ENCODE peak calls at places on chromosomes 16 and 17, in four cellular contexts. One of them, this sample, is unnamed.

GRCh38 chr16:80527297-80527696 is 13.5 kb upstream of the DYNLRB2 start:
- DNase-seq in K562: peak
- DNase-seq in GM12878: no peak
- DNase-seq in HepG2: peak
- DNase-seq in this sample: peak

GRCh38 chr17:17120716-17121115 is 78.5 kb downstream of the MPRIP start:
- DNase-seq in K562: no peak
- DNase-seq in HepG2: no peak
- DNase-seq in GM12878: no peak
- DNase-seq in this sample: no peak

GRCh38 chr16:9123871-9124270 is 32.4 kb downstream of the HAPSTR1 start:
- DNase-seq in HepG2: no peak
- DNase-seq in GM12878: no peak
- DNase-seq in K562: no peak
- DNase-seq in this sample: no peak

GRCh38 chr17:57649731-57650484 is 95.2 kb downstream of the CCDC182 start:
- DNase-seq in HepG2: no peak
- DNase-seq in GM12878: no peak
- DNase-seq in K562: peak
- DNase-seq in this sample: peak

GRCh38 chr16:56767018-56767417 is 37.1 kb downstream of the NUP93 start:
- DNase-seq in K562: no peak
- DNase-seq in GM12878: no peak
- DNase-seq in HepG2: no peak
- DNase-seq in this sample: no peak

GRCh38 chr16:11314309-11314894 is 30.9 kb upstream of the RMI2 start:
- DNase-seq in GM12878: no peak
- DNase-seq in HepG2: no peak
- DNase-seq in K562: no peak
- DNase-seq in this sample: no peak

GRCh38 chr17:50129303-50129945 is 536 bp downstream of the SAMD14 start:
- DNase-seq in HepG2: no peak
- DNase-seq in GM12878: no peak
- DNase-seq in K562: no peak
- DNase-seq in this sample: no peak

GRCh38 chr17:77354721-77355455 is 214.1 kb downstream of the SEC14L1 start:
- DNase-seq in K562: no peak
- DNase-seq in GM12878: no peak
- DNase-seq in HepG2: peak
- DNase-seq in this sample: no peak

GRCh38 chr17:44147812-44148211 is 6.1 kb downstream of the HROB start:
- DNase-seq in GM12878: no peak
- DNase-seq in K562: no peak
- DNase-seq in HepG2: no peak
- DNase-seq in this sample: no peak

GRCh38 chr16:20897253-20897896 is 2.8 kb downstream of the DCUN1D3 start:
- DNase-seq in HepG2: peak
- DNase-seq in K562: no peak
- DNase-seq in GM12878: no peak
- DNase-seq in this sample: no peak

GRCh38 chr17:44932096-44932495 is 15.5 kb downstream of the KIF18B start:
- DNase-seq in K562: no peak
- DNase-seq in GM12878: no peak
- DNase-seq in HepG2: no peak
- DNase-seq in this sample: no peak

GRCh38 chr16:15509593-15510520 is 75.5 kb downstream of the BMERB1 start:
- DNase-seq in GM12878: no peak
- DNase-seq in HepG2: no peak
- DNase-seq in K562: no peak
- DNase-seq in this sample: no peak

GRCh38 chr16:88737298-88738166 is 31.2 kb downstream of the CTU2 start:
- DNase-seq in HepG2: peak
- DNase-seq in GM12878: peak
- DNase-seq in K562: peak
- DNase-seq in this sample: peak

GRCh38 chr16:2955779-2956565 is 8.1 kb upstream of the KREMEN2 start:
- DNase-seq in K562: no peak
- DNase-seq in HepG2: no peak
- DNase-seq in GM12878: no peak
- DNase-seq in this sample: peak

GRCh38 chr17:37671813-37672544 is 28.7 kb upstream of the DDX52 start:
- DNase-seq in HepG2: peak
- DNase-seq in K562: no peak
- DNase-seq in GM12878: no peak
- DNase-seq in this sample: no peak

GRCh38 chr17:15411556-15412198 is 55.7 kb downstream of the CDRT4 start:
- DNase-seq in GM12878: no peak
- DNase-seq in K562: no peak
- DNase-seq in HepG2: no peak
- DNase-seq in this sample: no peak

GRCh38 chr16:17301593-17302135 is 169.1 kb downstream of the XYLT1 start:
- DNase-seq in HepG2: no peak
- DNase-seq in K562: no peak
- DNase-seq in GM12878: peak
- DNase-seq in this sample: no peak

GRCh38 chr17:491086-492014 is 138.7 kb upstream of the RPH3AL start:
- DNase-seq in GM12878: no peak
- DNase-seq in K562: peak
- DNase-seq in HepG2: peak
- DNase-seq in this sample: peak

GRCh38 chr16:79786389-79786788 is 185.9 kb upstream of the MAF start:
- DNase-seq in K562: no peak
- DNase-seq in HepG2: no peak
- DNase-seq in GM12878: no peak
- DNase-seq in this sample: no peak

GRCh38 chr17:2214047-2214717 is 89.4 kb downstream of the SMG6 start:
- DNase-seq in HepG2: no peak
- DNase-seq in GM12878: no peak
- DNase-seq in K562: peak
- DNase-seq in this sample: no peak

GRCh38 chr17:65222216-65222738 is 85.1 kb downstream of the RGS9 start:
- DNase-seq in HepG2: no peak
- DNase-seq in GM12878: no peak
- DNase-seq in K562: no peak
- DNase-seq in this sample: no peak

GRCh38 chr17:45936610-45937009 is 42.3 kb downstream of the MAPT start:
- DNase-seq in GM12878: no peak
- DNase-seq in K562: no peak
- DNase-seq in HepG2: no peak
- DNase-seq in this sample: no peak

GRCh38 chr17:33262724-33263123 is 30.4 kb downstream of the ASIC2 start:
- DNase-seq in K562: no peak
- DNase-seq in GM12878: no peak
- DNase-seq in HepG2: no peak
- DNase-seq in this sample: no peak

GRCh38 chr17:28053725-28054124 is 11.2 kb downstream of the NLK start:
- DNase-seq in GM12878: no peak
- DNase-seq in HepG2: no peak
- DNase-seq in K562: no peak
- DNase-seq in this sample: no peak

GRCh38 chr16:87806246-87806607 is 40.4 kb upstream of the KLHDC4 start:
- DNase-seq in K562: peak
- DNase-seq in GM12878: no peak
- DNase-seq in HepG2: no peak
- DNase-seq in this sample: no peak

GRCh38 chr17:48374650-48375230 is 55.3 kb downstream of the SKAP1 start:
- DNase-seq in HepG2: peak
- DNase-seq in K562: peak
- DNase-seq in GM12878: no peak
- DNase-seq in this sample: peak

GRCh38 chr16:12771341-12771798 is 32.3 kb downstream of the CPPED1 start:
- DNase-seq in K562: no peak
- DNase-seq in GM12878: no peak
- DNase-seq in HepG2: peak
- DNase-seq in this sample: no peak

GRCh38 chr17:62093188-62094155 is 28.4 kb upstream of the MED13 start:
- DNase-seq in GM12878: peak
- DNase-seq in HepG2: peak
- DNase-seq in K562: peak
- DNase-seq in this sample: no peak

GRCh38 chr16:11328172-11329079 is 16.8 kb upstream of the RMI2 start:
- DNase-seq in K562: no peak
- DNase-seq in GM12878: peak
- DNase-seq in HepG2: no peak
- DNase-seq in this sample: peak

GRCh38 chr16:19316846-19317245 is 31.3 kb downstream of the CLEC19A start:
- DNase-seq in K562: no peak
- DNase-seq in HepG2: no peak
- DNase-seq in GM12878: no peak
- DNase-seq in this sample: peak

GRCh38 chr16:88978608-88979346 is 1.8 kb upstream of the CBFA2T3 start:
- DNase-seq in K562: peak
- DNase-seq in GM12878: peak
- DNase-seq in HepG2: no peak
- DNase-seq in this sample: no peak

GRCh38 chr17:81518113-81518784 is 5.7 kb upstream of the ACTG1 start:
- DNase-seq in GM12878: no peak
- DNase-seq in HepG2: no peak
- DNase-seq in K562: no peak
- DNase-seq in this sample: no peak

GRCh38 chr16:74568961-74569631 is 37.8 kb downstream of the GLG1 start:
- DNase-seq in HepG2: no peak
- DNase-seq in GM12878: no peak
- DNase-seq in K562: no peak
- DNase-seq in this sample: no peak

GRCh38 chr16:86067516-86067915 is 168.6 kb downstream of the IRF8 start:
- DNase-seq in HepG2: no peak
- DNase-seq in K562: no peak
- DNase-seq in GM12878: no peak
- DNase-seq in this sample: no peak

GRCh38 chr17:77304051-77304745 is 163.4 kb downstream of the SEC14L1 start:
- DNase-seq in GM12878: no peak
- DNase-seq in K562: no peak
- DNase-seq in HepG2: no peak
- DNase-seq in this sample: no peak

GRCh38 chr16:2933136-2933535 is 21.4 kb downstream of the FLYWCH1 start:
- DNase-seq in HepG2: no peak
- DNase-seq in K562: no peak
- DNase-seq in GM12878: no peak
- DNase-seq in this sample: no peak

GRCh38 chr16:19892902-19893301 is 8.3 kb upstream of the GPRC5B start:
- DNase-seq in GM12878: no peak
- DNase-seq in K562: no peak
- DNase-seq in HepG2: no peak
- DNase-seq in this sample: no peak

GRCh38 chr17:34519286-34519685 is 60.1 kb upstream of the TMEM132E start:
- DNase-seq in GM12878: no peak
- DNase-seq in HepG2: peak
- DNase-seq in K562: peak
- DNase-seq in this sample: peak

GRCh38 chr16:28163699-28164584 is 47.8 kb downstream of the XPO6 start:
- DNase-seq in HepG2: peak
- DNase-seq in K562: no peak
- DNase-seq in GM12878: no peak
- DNase-seq in this sample: no peak

GRCh38 chr17:83185023-83186002 is 105.9 kb downstream of the METRNL start:
- DNase-seq in K562: no peak
- DNase-seq in HepG2: no peak
- DNase-seq in GM12878: no peak
- DNase-seq in this sample: no peak
- TF ChIP-seq CREM in K562: no peak
- TF ChIP-seq CREM in HepG2: no peak
- TF ChIP-seq CREM in GM12878: no peak
- TF ChIP-seq CREM in this sample: no peak

DNA sequence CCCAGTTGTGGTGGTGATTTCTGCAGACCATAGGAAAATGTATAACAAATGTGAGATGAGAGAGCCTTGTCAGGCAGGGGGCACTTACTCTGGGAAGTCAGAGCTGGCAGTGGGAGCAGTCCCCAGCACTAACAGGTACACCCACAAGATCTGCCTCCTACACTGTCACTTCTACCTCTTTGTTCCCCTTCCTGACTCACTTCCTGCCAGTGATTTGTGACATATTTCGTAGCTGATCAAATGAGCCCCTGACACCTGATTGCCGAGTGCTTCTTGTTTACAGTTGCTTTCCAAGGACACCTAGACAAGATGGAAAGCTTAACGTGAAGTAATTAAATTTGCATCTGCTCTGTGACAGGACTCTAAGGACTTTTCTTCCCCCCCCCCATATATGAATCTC is 40.5 kb downstream of the FTO start:
- DNase-seq in K562: no peak
- DNase-seq in HepG2: peak
- DNase-seq in GM12878: no peak
- DNase-seq in this sample: no peak
- TF ChIP-seq CREM in K562: no peak
- TF ChIP-seq CREM in HepG2: no peak
- TF ChIP-seq CREM in GM12878: peak
- TF ChIP-seq CREM in this sample: no peak

GRCh38 chr16:77290451-77291110 is 91.4 kb downstream of the SYCE1L start:
- DNase-seq in HepG2: no peak
- DNase-seq in K562: no peak
- DNase-seq in GM12878: no peak
- DNase-seq in this sample: no peak
- TF ChIP-seq CREM in HepG2: no peak
- TF ChIP-seq CREM in K562: no peak
- TF ChIP-seq CREM in GM12878: no peak
- TF ChIP-seq CREM in this sample: no peak

GRCh38 chr16:30876867-30877266 is 17.0 kb downstream of the BCL7C start:
- DNase-seq in GM12878: no peak
- DNase-seq in HepG2: peak
- DNase-seq in K562: peak
- DNase-seq in this sample: peak

GRCh38 chr16:30874244-30874820 is 19.5 kb downstream of the BCL7C start:
- DNase-seq in HepG2: no peak
- DNase-seq in K562: peak
- DNase-seq in GM12878: no peak
- DNase-seq in this sample: no peak

GRCh38 chr16:30874821-30875717 is 18.8 kb downstream of the BCL7C start:
- DNase-seq in HepG2: peak
- DNase-seq in GM12878: peak
- DNase-seq in K562: peak
- DNase-seq in this sample: peak

GRCh38 chr16:30870904-30871303 is 23.0 kb downstream of the BCL7C start:
- DNase-seq in GM12878: no peak
- DNase-seq in HepG2: no peak
- DNase-seq in K562: no peak
- DNase-seq in this sample: no peak

GRCh38 chr16:30875881-30876791 is 17.7 kb downstream of the BCL7C start:
- DNase-seq in HepG2: no peak
- DNase-seq in K562: peak
- DNase-seq in GM12878: peak
- DNase-seq in this sample: no peak
- TF ChIP-seq CREM in HepG2: no peak
- TF ChIP-seq CREM in K562: peak
- TF ChIP-seq CREM in GM12878: no peak
- TF ChIP-seq CREM in this sample: no peak

DNA sequence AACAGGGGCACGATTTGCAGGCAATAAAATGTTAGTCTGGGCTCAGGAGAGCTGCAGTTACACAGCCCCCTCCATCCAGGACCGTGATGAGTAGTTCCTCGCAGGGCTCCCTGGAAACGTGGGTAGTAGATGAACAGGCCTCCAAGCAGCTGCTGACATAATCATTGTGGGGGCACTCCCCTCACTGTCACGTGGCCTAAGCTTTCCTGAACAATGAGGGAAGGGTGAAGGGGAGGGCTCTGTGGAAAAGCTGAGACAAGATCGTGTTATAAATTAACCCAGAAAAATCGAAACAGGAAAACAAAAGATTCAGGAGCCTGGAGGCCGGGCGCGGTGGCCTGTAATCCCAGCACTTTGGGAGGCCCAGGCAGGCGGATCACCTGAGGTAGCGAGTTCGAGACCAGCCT is 1.3 kb upstream of the PER1 start:
- DNase-seq in GM12878: no peak
- DNase-seq in HepG2: peak
- DNase-seq in K562: peak
- DNase-seq in this sample: no peak
- TF ChIP-seq CREM in GM12878: no peak
- TF ChIP-seq CREM in HepG2: no peak
- TF ChIP-seq CREM in K562: peak
- TF ChIP-seq CREM in this sample: no peak

This sample was measured in WTC11.